ENCODE peak calls at places on chromosomes 3 and 15, in ten cellular contexts. N is H1, B is IMR-90, P is adrenal gland, H is transverse colon, A is astrocyte of the spinal cord, G is fibroblast of mammary gland, C is MM.1S, M is small intestine, L is A549. V is an unnamed sample.

GRCh38 chr15:82646250-82647044 is 716 bp downstream of the CPEB1 start:
- DNase-seq in N (peak), B (no peak), P (peak), H (no peak), A (no peak), G (no peak), C (no peak), M (no peak), L (no peak), V (no peak)

GRCh38 chr3:151168269-151169094 is 34.5 kb downstream of the GPR171 start:
- DNase-seq in N (peak), B (peak), P (peak), H (peak), A (peak), G (peak), C (peak), M (peak), L (peak), V (peak)

GRCh38 chr3:173887888-173888287 is 490.3 kb downstream of the NLGN1 start:
- DNase-seq in N (no peak), B (no peak), P (no peak), H (no peak), A (no peak), G (no peak), C (no peak), M (no peak), L (no peak), V (no peak)

GRCh38 chr15:83290236-83290635 is 5.8 kb upstream of the BNC1 start:
- DNase-seq in N (no peak), B (no peak), P (no peak), H (no peak), A (no peak), G (no peak), C (no peak), M (no peak), L (no peak), V (peak)

GRCh38 chr3:176526194-176526593 is 671.1 kb downstream of the TBL1XR1 start:
- DNase-seq in N (no peak), B (no peak), P (no peak), H (no peak), A (no peak), G (no peak), C (no peak), M (no peak), L (no peak), V (no peak)

GRCh38 chr3:196149922-196150321 is 61.3 kb downstream of the ZDHHC19 start:
- DNase-seq in N (no peak), B (no peak), P (no peak), H (no peak), A (no peak), G (no peak), C (no peak), M (no peak), L (no peak), V (no peak)

GRCh38 chr3:18389108-18389733 is 35.9 kb downstream of the SATB1 start:
- DNase-seq in N (no peak), B (peak), P (no peak), H (no peak), A (peak), G (peak), C (peak), M (peak), L (no peak), V (peak)

GRCh38 chr3:56835626-56836025 is 33.9 kb upstream of the ARHGEF3 start:
- DNase-seq in N (no peak), B (peak), P (peak), H (no peak), A (no peak), G (peak), C (no peak), M (no peak), L (no peak), V (no peak)

GRCh38 chr3:8632402-8633237 is 12.0 kb downstream of the SSUH2 start:
- DNase-seq in N (no peak), B (no peak), P (no peak), H (no peak), A (no peak), G (no peak), C (no peak), M (no peak), L (no peak), V (no peak)

GRCh38 chr3:81339040-81339845 is 422.2 kb downstream of the GBE1 start:
- DNase-seq in N (no peak), B (peak), P (no peak), H (no peak), A (peak), G (peak), C (peak), M (peak), L (peak), V (no peak)

GRCh38 chr3:128407247-128407646 is 59.4 kb downstream of the DNAJB8 start:
- DNase-seq in N (no peak), B (no peak), P (no peak), H (no peak), A (no peak), G (no peak), C (no peak), M (no peak), L (no peak), V (no peak)

DNA sequence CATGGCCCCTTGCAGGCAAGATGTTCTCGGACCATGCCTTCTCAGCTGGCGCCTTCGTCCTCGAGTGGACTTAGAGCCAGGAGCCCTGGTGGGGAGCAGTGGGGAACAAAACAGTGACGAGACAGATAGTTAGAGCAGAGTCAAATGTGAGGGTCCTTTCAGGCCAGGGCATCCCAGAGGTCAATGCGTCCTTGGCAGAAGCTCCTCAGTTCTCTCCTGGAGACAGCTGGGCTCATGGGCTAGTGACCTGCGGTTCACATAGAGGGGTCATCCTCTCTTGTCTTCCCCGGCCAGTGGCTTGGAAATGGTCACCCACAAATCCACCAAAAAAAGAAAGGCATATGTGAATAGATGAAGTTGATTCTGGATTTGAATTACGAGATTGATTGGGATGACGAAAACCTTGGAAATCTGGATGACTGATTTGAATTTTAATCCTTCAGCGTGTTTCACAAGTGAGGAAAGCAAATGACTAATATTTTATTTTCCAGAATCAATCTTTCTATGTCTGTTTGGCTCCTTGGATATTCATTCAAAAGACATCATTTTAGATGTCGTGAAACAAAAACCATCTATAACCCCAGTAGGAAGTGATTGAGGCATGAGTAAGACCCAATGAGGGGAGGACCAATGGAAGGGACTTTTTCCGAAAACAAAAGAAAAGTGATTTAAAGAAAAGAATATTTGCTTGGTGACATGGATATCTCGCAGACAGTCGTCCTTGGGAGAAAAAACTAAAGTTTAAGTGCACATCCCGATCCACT is 84.5 kb downstream of the ASB7 start:
- DNase-seq in N (no peak), B (peak), P (no peak), H (no peak), A (peak), G (peak), C (no peak), M (no peak), L (no peak), V (no peak)
- H3K4me3 ChIP-seq in N (no peak), B (no peak), P (no peak), H (no peak), A (peak), G (peak), C (no peak), M (no peak), L (no peak), V (no peak)

GRCh38 chr15:40308844-40309189 is 1.1 kb upstream of the PLCB2 start:
- DNase-seq in N (no peak), B (no peak), P (no peak), H (peak), A (no peak), G (no peak), C (no peak), M (no peak), L (no peak), V (no peak)
- H3K4me3 ChIP-seq in N (no peak), B (no peak), P (no peak), H (peak), A (no peak), G (no peak), C (no peak), M (peak), L (no peak), V (no peak)

GRCh38 chr15:52670087-52670486 is 9.1 kb downstream of the ATOSA start:
- DNase-seq in N (no peak), B (no peak), P (no peak), H (no peak), A (no peak), G (no peak), C (no peak), M (no peak), L (no peak), V (no peak)

GRCh38 chr15:52673734-52674133 is 5.5 kb downstream of the ATOSA start:
- DNase-seq in N (no peak), B (no peak), P (no peak), H (no peak), A (no peak), G (no peak), C (peak), M (no peak), L (no peak), V (no peak)

GRCh38 chr15:52672661-52673060 is 6.5 kb downstream of the ATOSA start:
- DNase-seq in N (no peak), B (no peak), P (no peak), H (no peak), A (no peak), G (no peak), C (no peak), M (no peak), L (no peak), V (no peak)

GRCh38 chr15:52674831-52675230 is 4.4 kb downstream of the ATOSA start:
- DNase-seq in N (no peak), B (no peak), P (no peak), H (no peak), A (no peak), G (no peak), C (no peak), M (no peak), L (no peak), V (no peak)

DNA sequence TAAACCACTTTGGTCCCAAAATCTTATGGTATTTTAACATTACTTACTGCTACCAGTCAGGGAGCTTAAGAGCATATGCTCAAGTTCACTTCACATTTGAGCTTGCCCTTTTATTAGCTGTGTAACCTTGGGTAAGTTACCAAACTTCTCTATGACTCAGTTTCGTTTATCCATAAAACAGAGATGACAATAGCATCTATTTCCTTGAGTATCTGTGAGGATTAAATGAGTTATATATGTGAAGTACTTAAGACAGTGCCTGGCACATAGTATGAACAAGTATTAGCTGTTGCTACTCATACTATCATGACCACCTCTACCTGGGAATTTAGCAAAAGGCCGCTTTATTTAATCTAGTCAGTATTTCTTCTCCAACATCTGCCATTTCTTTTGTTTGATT is 5.9 kb downstream of the ATOSA start:
- DNase-seq in N (no peak), B (peak), P (no peak), H (no peak), A (no peak), G (no peak), C (no peak), M (no peak), L (no peak), V (no peak)
- H3K4me3 ChIP-seq in N (no peak), B (no peak), P (no peak), H (no peak), A (no peak), G (no peak), C (peak), M (no peak), L (no peak), V (no peak)

DNA sequence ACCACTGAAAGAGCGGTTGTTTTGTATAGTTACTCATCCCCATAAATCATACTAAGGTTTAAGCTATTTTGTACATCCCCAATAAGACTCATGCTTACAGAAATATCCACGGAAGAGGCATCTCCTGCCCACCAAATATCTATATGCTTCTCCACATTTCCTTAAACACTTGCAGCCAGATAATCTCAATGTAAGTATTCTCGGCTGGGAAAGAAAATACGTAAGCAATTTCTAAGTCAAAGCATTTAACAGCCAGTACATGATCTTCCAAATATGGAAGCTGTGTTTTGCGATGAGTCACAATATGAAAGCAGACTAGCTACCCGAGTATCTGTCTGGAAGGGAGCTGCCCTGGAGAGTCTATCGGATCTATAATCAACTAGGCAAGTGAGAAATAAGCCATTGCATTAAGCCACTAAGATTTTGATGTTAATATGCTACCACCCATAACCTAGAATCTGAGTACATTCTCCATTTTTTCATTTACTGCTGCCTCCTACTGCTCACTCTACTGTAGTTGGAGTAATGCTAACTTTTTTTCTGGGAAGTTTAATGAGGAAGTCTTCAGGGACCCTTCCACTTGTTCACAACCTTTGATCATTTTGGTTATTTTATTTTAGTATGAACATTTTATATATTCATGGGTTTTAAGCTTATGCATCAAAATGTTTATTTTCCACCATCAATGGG is 26.9 kb upstream of the ZMAT3 start:
- DNase-seq in N (no peak), B (peak), P (no peak), H (no peak), A (peak), G (peak), C (no peak), M (no peak), L (no peak), V (no peak)
- H3K4me3 ChIP-seq in N (no peak), B (peak), P (peak), H (no peak), A (no peak), G (no peak), C (no peak), M (no peak), L (no peak), V (no peak)

GRCh38 chr3:157156844-157157635 is 2.9 kb downstream of the CCNL1 start:
- DNase-seq in N (no peak), B (peak), P (no peak), H (no peak), A (no peak), G (no peak), C (peak), M (peak), L (no peak), V (peak)
- H3K4me3 ChIP-seq in N (no peak), B (peak), P (peak), H (no peak), A (peak), G (peak), C (peak), M (peak), L (peak), V (no peak)

GRCh38 chr15:20643024-20643770 is 101.6 kb upstream of the GOLGA6L6 start:
- DNase-seq in N (no peak), B (no peak), P (no peak), H (no peak), A (no peak), G (no peak), C (no peak), M (no peak), L (no peak), V (no peak)
- H3K4me3 ChIP-seq in N (no peak), B (no peak), P (no peak), H (no peak), A (no peak), G (no peak), C (no peak), M (no peak), L (no peak), V (no peak)